ENCODE peak calls at places on chromosomes 7 and 10, in six cellular contexts. H is H7, T is GM19239, P is Right ventricle myocardium superior, S is mesenchymal stem cell, X is PC-3. A is an unnamed sample.

GRCh38 chr7:153190986-153191385 is 431.4 kb downstream of the ACTR3B start:
- DNase-seq in H (no peak), T (no peak), P (no peak), S (no peak), X (no peak), A (no peak)

GRCh38 chr7:98227939-98228338 is 16.7 kb downstream of the BHLHA15 start:
- DNase-seq in H (no peak), T (no peak), P (no peak), S (no peak), X (no peak), A (no peak)

GRCh38 chr10:44992070-44992731 is 8.5 kb upstream of the ZNF22 start:
- DNase-seq in H (no peak), T (no peak), P (peak), S (no peak), X (no peak), A (no peak)

GRCh38 chr7:157662110-157662791 is 325.4 kb downstream of the DNAJB6 start:
- DNase-seq in H (peak), T (no peak), P (no peak), S (no peak), X (no peak), A (peak)

GRCh38 chr10:101097881-101098280 is 33.2 kb upstream of the TLX1 start:
- DNase-seq in H (no peak), T (no peak), P (no peak), S (no peak), X (no peak), A (no peak)

GRCh38 chr10:49107890-49108274 is 7.4 kb downstream of the VSTM4 start:
- DNase-seq in H (peak), T (no peak), P (no peak), S (no peak), X (no peak), A (no peak)

GRCh38 chr7:158423190-158423555 is 164.4 kb downstream of the PTPRN2 start:
- DNase-seq in H (peak), T (no peak), P (no peak), S (no peak), X (no peak), A (peak)

GRCh38 chr7:26924149-26924767 is 59.9 kb upstream of the SKAP2 start:
- DNase-seq in H (no peak), T (no peak), P (no peak), S (no peak), X (no peak), A (no peak)

GRCh38 chr10:29026065-29026797 is 262.6 kb upstream of the LYZL1 start:
- DNase-seq in H (peak), T (no peak), P (no peak), S (no peak), X (no peak), A (no peak)

GRCh38 chr7:154946166-154946565 is 56.8 kb downstream of the PAXIP1 start:
- DNase-seq in H (no peak), T (no peak), P (no peak), S (no peak), X (no peak), A (no peak)

GRCh38 chr7:94183289-94183749 is 179.2 kb upstream of the BET1 start:
- DNase-seq in H (no peak), T (no peak), P (peak), S (peak), X (peak), A (no peak)

A was measured in upper lobe of right lung.